ENCODE peak calls at places on chromosome 7, in ten cellular contexts. P is T-helper 1 cell, Y is fibroblast of the aortic adventitia, A is amygdala, Z is NCI-H1436, R is LHCN-M2, S is memory B cell, L is T-helper 9 cell, F is GM03348, G is mucosa of gallbladder. B is an unnamed sample.

GRCh38 chr7:3294432-3295100 is 6.5 kb upstream of the SDK1 start:
- DNase-seq in L (no peak), Y (no peak), F (no peak), A (no peak), P (no peak), S (no peak), Z (peak), R (no peak), G (peak), B (no peak)

GRCh38 chr7:80584778-80585177 is 53.7 kb upstream of the CD36 start:
- DNase-seq in Z (no peak), Y (peak), L (no peak), A (no peak), F (no peak), G (no peak), P (no peak), S (no peak), R (peak), B (no peak)

GRCh38 chr7:129713544-129713943 is 102.0 kb downstream of the NRF1 start:
- DNase-seq in S (no peak), F (no peak), R (no peak), A (no peak), L (no peak), Z (no peak), P (no peak), G (no peak), Y (peak), B (no peak)

GRCh38 chr7:70371652-70372051 is 760.3 kb upstream of the GALNT17 start:
- DNase-seq in Y (no peak), A (no peak), R (no peak), P (no peak), G (no peak), Z (no peak), F (no peak), S (no peak), L (no peak), B (no peak)

GRCh38 chr7:44096326-44096881 is 7.7 kb upstream of the AEBP1 start:
- DNase-seq in R (no peak), F (no peak), Z (no peak), S (no peak), P (no peak), L (no peak), A (no peak), G (no peak), Y (no peak), B (no peak)

GRCh38 chr7:122588621-122589020 is 110.3 kb downstream of the RNF133 start:
- DNase-seq in R (no peak), Z (no peak), L (no peak), F (no peak), G (no peak), Y (peak), A (no peak), P (no peak), S (no peak), B (no peak)

GRCh38 chr7:128353189-128353588 is 8.3 kb downstream of the PRRT4 start:
- DNase-seq in R (no peak), Y (no peak), F (no peak), G (no peak), L (no peak), A (no peak), S (no peak), Z (no peak), P (no peak), B (peak)

GRCh38 chr7:129351320-129351719 is 82.9 kb upstream of the STRIP2 start:
- DNase-seq in Y (peak), S (no peak), A (no peak), P (no peak), L (no peak), F (no peak), G (no peak), R (no peak), Z (no peak), B (peak)

GRCh38 chr7:99094369-99094768 is 49.5 kb downstream of the SMURF1 start:
- DNase-seq in Z (no peak), Y (no peak), G (no peak), S (no peak), R (peak), A (no peak), P (no peak), F (no peak), L (no peak), B (no peak)

GRCh38 chr7:80883188-80884025 is 35.4 kb downstream of the SEMA3C start:
- DNase-seq in P (no peak), F (peak), G (no peak), R (peak), S (no peak), A (no peak), Y (peak), L (no peak), Z (no peak), B (peak)

GRCh38 chr7:94623820-94624219 is 32.1 kb downstream of the SGCE start:
- DNase-seq in Y (no peak), S (no peak), A (no peak), P (no peak), Z (no peak), G (no peak), R (no peak), F (no peak), L (no peak), B (no peak)

GRCh38 chr7:74101061-74101681 is 17.6 kb downstream of the LIMK1 start:
- DNase-seq in G (no peak), F (peak), R (peak), Y (peak), A (no peak), L (no peak), S (peak), P (no peak), Z (peak), B (no peak)

GRCh38 chr7:106063692-106064091 is 48.4 kb downstream of the SYPL1 start:
- DNase-seq in Z (no peak), A (no peak), R (no peak), P (no peak), S (no peak), F (no peak), L (no peak), G (no peak), Y (no peak), B (no peak)

GRCh38 chr7:133839129-133839528 is 288.0 kb upstream of the LRGUK start:
- DNase-seq in S (no peak), F (no peak), A (no peak), P (no peak), L (no peak), Z (no peak), R (no peak), Y (no peak), G (no peak), B (no peak)

GRCh38 chr7:44801890-44802289 is 5.4 kb downstream of the PPIA start:
- DNase-seq in F (peak), L (no peak), R (peak), G (no peak), Z (no peak), A (no peak), P (no peak), S (no peak), Y (no peak), B (peak)

GRCh38 chr7:140053812-140054539 is 8.8 kb downstream of the PARP12 start:
- DNase-seq in A (no peak), Y (no peak), R (no peak), L (no peak), Z (no peak), P (no peak), G (no peak), F (no peak), S (no peak), B (no peak)

GRCh38 chr7:44466300-44467216 is 23.9 kb downstream of the NUDCD3 start:
- DNase-seq in Y (peak), S (no peak), P (no peak), F (peak), L (no peak), R (peak), Z (no peak), A (no peak), G (no peak), B (peak)